ENCODE peak calls at places on chromosome 9, in seven cellular contexts. Z is IMR-90, S is tibial artery, F is astrocyte, T is left ventricle myocardium inferior, Y is transverse colon, U is uterus. E is an unnamed sample.

GRCh38 chr9:34771023-34771422 is 61.1 kb upstream of the CCL21 start:
- DNase-seq in Z (no peak), S (no peak), F (no peak), T (no peak), Y (no peak), U (no peak), E (no peak)

GRCh38 chr9:96686638-96687335 is 31.7 kb upstream of the PRXL2C start:
- DNase-seq in Z (peak), S (peak), F (peak), T (peak), Y (peak), U (peak), E (peak)

GRCh38 chr9:93824386-93825294 is 130.5 kb downstream of the BARX1 start:
- DNase-seq in Z (no peak), S (no peak), F (no peak), T (no peak), Y (no peak), U (no peak), E (no peak)

GRCh38 chr9:112033237-112034215 is 136.9 kb downstream of the UGCG start:
- DNase-seq in Z (no peak), S (no peak), F (no peak), T (no peak), Y (no peak), U (no peak), E (no peak)

GRCh38 chr9:114276908-114277821 is 45.7 kb upstream of the ORM1 start:
- DNase-seq in Z (peak), S (no peak), F (peak), T (peak), Y (no peak), U (peak), E (no peak)

GRCh38 chr9:20382460-20383071 is 239.7 kb downstream of the MLLT3 start:
- DNase-seq in Z (peak), S (no peak), F (peak), T (no peak), Y (no peak), U (no peak), E (no peak)

GRCh38 chr9:29822458-29822857 is 2249.2 kb upstream of the C9orf72 start:
- DNase-seq in Z (no peak), S (no peak), F (no peak), T (no peak), Y (no peak), U (no peak), E (no peak)

GRCh38 chr9:20872340-20872977 is 159.0 kb downstream of the HACD4 start:
- DNase-seq in Z (peak), S (no peak), F (peak), T (no peak), Y (no peak), U (no peak), E (no peak)

GRCh38 chr9:13552606-13553215 is 273.2 kb upstream of the MPDZ start:
- DNase-seq in Z (no peak), S (no peak), F (no peak), T (no peak), Y (no peak), U (no peak), E (no peak)

GRCh38 chr9:107246259-107247254 is 36.5 kb upstream of the RAD23B start:
- DNase-seq in Z (peak), S (no peak), F (no peak), T (no peak), Y (no peak), U (no peak), E (no peak)

GRCh38 chr9:125137200-125137599 is 6.1 kb downstream of the SCAI start:
- DNase-seq in Z (peak), S (no peak), F (peak), T (no peak), Y (no peak), U (no peak), E (no peak)

GRCh38 chr9:114348906-114349482 is 19.3 kb downstream of the ORM2 start:
- DNase-seq in Z (peak), S (peak), F (peak), T (no peak), Y (peak), U (peak), E (peak)

GRCh38 chr9:116499434-116499833 is 187.7 kb upstream of the TRIM32 start:
- DNase-seq in Z (no peak), S (no peak), F (no peak), T (no peak), Y (no peak), U (no peak), E (no peak)

GRCh38 chr9:127974769-127975261 is 6.0 kb downstream of the EEIG1 start:
- DNase-seq in Z (no peak), S (peak), F (no peak), T (no peak), Y (no peak), U (peak), E (no peak)
- H3K4me3 ChIP-seq in Z (no peak), S (no peak), F (no peak), T (peak), Y (no peak), U (no peak), E (no peak)

GRCh38 chr9:105083246-105083645 is 155.3 kb upstream of the ABCA1 start:
- DNase-seq in Z (no peak), S (no peak), F (no peak), T (no peak), Y (no peak), U (no peak), E (no peak)
- TF ChIP-seq CTCF in Z (no peak), S (no peak), F (no peak), T (no peak), Y (no peak), U (no peak), E (no peak)

GRCh38 chr9:36833954-36834353 is 200.1 kb downstream of the PAX5 start:
- DNase-seq in Z (no peak), S (no peak), F (no peak), T (no peak), Y (no peak), U (no peak), E (no peak)
- H3K4me3 ChIP-seq in Z (no peak), S (no peak), F (no peak), T (no peak), Y (no peak), U (no peak), E (no peak)

GRCh38 chr9:90055226-90055625 is 450.4 kb downstream of the GADD45G start:
- DNase-seq in Z (no peak), S (no peak), F (no peak), T (no peak), Y (no peak), U (no peak), E (no peak)

GRCh38 chr9:90057361-90057760 is 452.5 kb downstream of the GADD45G start:
- DNase-seq in Z (no peak), S (no peak), F (no peak), T (no peak), Y (no peak), U (no peak), E (no peak)

GRCh38 chr9:90054810-90055209 is 450.0 kb downstream of the GADD45G start:
- DNase-seq in Z (no peak), S (no peak), F (no peak), T (no peak), Y (no peak), U (no peak), E (no peak)

GRCh38 chr9:90047828-90048227 is 443.0 kb downstream of the GADD45G start:
- DNase-seq in Z (no peak), S (no peak), F (no peak), T (no peak), Y (no peak), U (no peak), E (no peak)

DNA sequence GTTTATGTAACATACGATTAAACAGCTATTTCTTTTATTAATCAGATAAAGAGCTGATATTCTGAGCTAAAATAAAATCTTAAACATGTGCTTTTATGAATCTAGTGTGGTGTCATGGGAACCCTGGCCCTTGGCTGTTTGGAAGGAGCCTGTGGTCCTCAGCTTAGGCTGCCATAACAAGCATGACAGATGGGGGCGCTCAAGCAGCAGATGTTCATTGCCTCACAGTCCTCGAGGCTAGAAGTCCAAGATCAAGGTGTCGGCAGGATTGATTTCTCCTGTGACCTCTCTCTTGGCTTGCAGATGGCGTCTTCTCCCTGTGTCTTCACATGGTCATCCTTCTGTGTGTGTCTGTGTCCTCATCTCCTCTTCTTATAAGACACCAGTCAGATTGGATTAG is 448.2 kb downstream of the GADD45G start:
- DNase-seq in Z (no peak), S (no peak), F (no peak), T (no peak), Y (no peak), U (no peak), E (no peak)
- TF ChIP-seq CTCF in Z (no peak), S (no peak), F (peak), T (no peak), Y (no peak), U (no peak), E (peak)

DNA sequence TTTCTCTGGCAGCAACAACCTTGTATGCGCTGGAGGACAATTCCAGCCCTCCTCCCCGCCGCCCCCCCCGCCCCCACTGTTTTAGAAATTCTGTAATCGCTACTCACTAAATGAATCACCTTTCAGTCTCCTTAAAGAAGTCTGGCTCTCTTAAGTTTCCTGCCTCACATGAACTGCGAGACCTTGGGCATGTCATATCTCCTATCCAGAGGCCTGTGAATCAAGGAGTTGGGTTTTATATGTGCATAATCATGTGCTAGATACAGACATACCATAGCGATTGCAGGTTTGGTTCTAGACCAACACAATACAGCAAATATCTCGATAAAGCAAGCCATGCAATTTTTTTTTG is 332 bp upstream of the DMAC1 start:
- DNase-seq in Z (no peak), S (no peak), F (no peak), T (no peak), Y (no peak), U (no peak), E (no peak)
- H3K4me3 ChIP-seq in Z (peak), S (peak), F (peak), T (peak), Y (peak), U (peak), E (no peak)

GRCh38 chr9:108609895-108610253 is 245.9 kb downstream of the ACTL7B start:
- DNase-seq in Z (no peak), S (no peak), F (no peak), T (no peak), Y (no peak), U (no peak), E (no peak)

GRCh38 chr9:108603141-108603540 is 252.6 kb downstream of the ACTL7B start:
- DNase-seq in Z (no peak), S (no peak), F (no peak), T (peak), Y (no peak), U (no peak), E (peak)

GRCh38 chr9:108609227-108609894 is 246.4 kb downstream of the ACTL7B start:
- DNase-seq in Z (no peak), S (no peak), F (peak), T (no peak), Y (no peak), U (no peak), E (peak)

GRCh38 chr9:108606408-108606807 is 249.4 kb downstream of the ACTL7B start:
- DNase-seq in Z (no peak), S (no peak), F (no peak), T (no peak), Y (no peak), U (no peak), E (no peak)

GRCh38 chr9:108607607-108608006 is 248.2 kb downstream of the ACTL7B start:
- DNase-seq in Z (no peak), S (no peak), F (no peak), T (no peak), Y (no peak), U (no peak), E (no peak)
- TF ChIP-seq CTCF in Z (no peak), S (no peak), F (no peak), T (no peak), Y (no peak), U (no peak), E (no peak)

DNA sequence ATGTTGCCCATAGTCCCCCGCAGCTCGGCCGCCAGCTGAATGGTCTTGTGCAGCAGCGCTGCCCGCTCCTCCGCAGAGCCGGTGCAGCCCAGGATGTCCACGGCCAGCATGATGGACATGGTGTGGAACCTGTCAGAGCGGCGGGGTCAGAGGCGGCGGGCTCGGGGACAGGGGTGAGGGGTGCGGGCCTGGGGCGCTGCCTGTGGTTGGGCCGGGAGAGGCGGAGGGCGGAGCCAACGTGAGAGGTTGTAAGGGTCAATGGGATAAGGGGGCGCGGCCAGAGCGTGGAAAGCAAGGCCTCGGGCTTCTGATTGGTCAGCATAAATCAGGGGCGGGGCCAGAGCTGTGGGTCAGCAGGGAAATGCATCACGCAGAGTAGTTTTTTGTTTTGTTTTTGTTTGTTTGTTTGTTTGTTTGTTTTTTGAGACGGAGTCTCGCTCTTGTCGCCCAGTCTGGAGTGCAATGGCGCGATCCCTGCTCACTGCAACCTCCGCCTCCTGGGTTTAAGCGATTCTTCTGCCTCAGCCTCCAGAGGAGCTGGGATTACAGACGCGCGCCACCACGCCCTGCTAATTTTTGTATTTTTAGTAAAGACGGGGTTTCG is 6.8 kb upstream of the TOR2A start:
- DNase-seq in Z (no peak), S (no peak), F (peak), T (peak), Y (peak), U (peak), E (peak)
- H3K4me3 ChIP-seq in Z (no peak), S (no peak), F (peak), T (peak), Y (no peak), U (no peak), E (peak)

GRCh38 chr9:75979362-75979761 is 88.9 kb downstream of the PCSK5 start:
- DNase-seq in Z (peak), S (no peak), F (no peak), T (no peak), Y (no peak), U (no peak), E (no peak)
- TF ChIP-seq CTCF in Z (peak), S (no peak), F (no peak), T (peak), Y (no peak), U (no peak), E (peak)

GRCh38 chr9:105089874-105090273 is 154.6 kb upstream of the SLC44A1 start:
- DNase-seq in Z (no peak), S (no peak), F (no peak), T (no peak), Y (no peak), U (no peak), E (no peak)

GRCh38 chr9:105091004-105091640 is 153.3 kb upstream of the SLC44A1 start:
- DNase-seq in Z (no peak), S (no peak), F (no peak), T (no peak), Y (no peak), U (no peak), E (no peak)

GRCh38 chr9:105098370-105098769 is 146.1 kb upstream of the SLC44A1 start:
- DNase-seq in Z (no peak), S (no peak), F (no peak), T (no peak), Y (no peak), U (no peak), E (no peak)

GRCh38 chr9:105088499-105088898 is 156.0 kb upstream of the SLC44A1 start:
- DNase-seq in Z (no peak), S (no peak), F (no peak), T (no peak), Y (no peak), U (no peak), E (peak)

DNA sequence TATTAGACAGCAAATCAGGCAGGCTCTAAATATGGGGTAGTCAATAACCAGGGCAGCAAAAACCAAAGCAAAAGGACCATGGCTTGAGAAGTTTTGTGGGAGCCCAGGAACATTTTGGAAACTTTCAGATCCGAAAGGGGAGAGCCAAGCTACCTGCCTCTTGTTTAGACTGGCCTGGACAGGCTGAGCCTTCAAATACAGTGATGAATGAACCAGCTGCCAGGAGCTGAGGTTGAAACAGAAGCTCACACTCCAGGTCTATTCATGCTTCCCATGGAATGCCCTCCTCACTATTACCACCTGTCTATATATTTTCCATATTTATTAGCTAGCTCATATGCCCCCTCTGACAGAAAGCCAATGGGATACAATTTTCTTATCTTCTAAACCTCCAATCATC is 150.8 kb upstream of the SLC44A1 start:
- DNase-seq in Z (no peak), S (no peak), F (no peak), T (no peak), Y (no peak), U (no peak), E (no peak)
- H3K4me3 ChIP-seq in Z (no peak), S (no peak), F (no peak), T (no peak), Y (no peak), U (no peak), E (no peak)